ENCODE peak calls at places on chromosomes 1 and 21, in five cellular contexts. S, Q, U, F and P are unnamed samples.

GRCh38 chr1:28887418-28887834 is 26.9 kb upstream of the EPB41 start:
- DNase-seq in S (no peak), Q (peak; percentile 60), U (no peak), F (no peak), P (no peak)

GRCh38 chr1:152623203-152623844 is 421 bp upstream of the LCE3A start:
- DNase-seq in S (no peak), Q (no peak), U (no peak), F (no peak), P (no peak)

GRCh38 chr1:2213576-2214505 is 14.3 kb upstream of the SKI start:
- DNase-seq in S (no peak), Q (peak; percentile 69), U (no peak), F (no peak), P (peak; percentile 72)

GRCh38 chr21:25501448-25501847 is 105.8 kb downstream of the MRPL39 start:
- DNase-seq in S (no peak), Q (no peak), U (no peak), F (no peak), P (no peak)

GRCh38 chr1:32151319-32151787 is 28.1 kb upstream of the TXLNA start:
- DNase-seq in S (no peak), Q (peak; percentile 40), U (peak; percentile 52), F (no peak), P (peak; percentile 67)

GRCh38 chr1:157961805-157962762 is 31.4 kb upstream of the KIRREL1 start:
- DNase-seq in S (no peak), Q (peak; percentile 75), U (peak; percentile 88), F (no peak), P (peak; percentile 79)

GRCh38 chr1:29789221-29789909 is 553.0 kb downstream of the PTPRU start:
- DNase-seq in S (no peak), Q (no peak), U (peak; percentile 69), F (no peak), P (no peak)

GRCh38 chr1:173503391-173503790 is 26.3 kb downstream of the PRDX6 start:
- DNase-seq in S (no peak), Q (no peak), U (no peak), F (no peak), P (no peak)

GRCh38 chr1:145994391-145995120 is 1.8 kb downstream of the TXNIP start:
- DNase-seq in S (no peak), Q (no peak), U (no peak), F (no peak), P (no peak)

GRCh38 chr1:19140465-19140864 is 69.6 kb downstream of the UBR4 start:
- DNase-seq in S (no peak), Q (no peak), U (no peak), F (no peak), P (no peak)

GRCh38 chr1:229596961-229597699 is 28.8 kb downstream of the TAF5L start:
- DNase-seq in S (no peak), Q (no peak), U (no peak), F (no peak), P (peak; percentile 64)

GRCh38 chr1:164794310-164794709 is 235.3 kb downstream of the PBX1 start:
- DNase-seq in S (no peak), Q (peak; percentile 66), U (peak; percentile 87), F (no peak), P (peak; percentile 90)

GRCh38 chr1:94079056-94079990 is 41.6 kb downstream of the ABCA4 start:
- DNase-seq in S (no peak), Q (no peak), U (no peak), F (no peak), P (no peak)

GRCh38 chr1:11733351-11733750 is 2.6 kb upstream of the AGTRAP start:
- DNase-seq in S (no peak), Q (no peak), U (no peak), F (no peak), P (no peak)

GRCh38 chr1:11729155-11729497 is 6.8 kb upstream of the AGTRAP start:
- DNase-seq in S (no peak), Q (no peak), U (no peak), F (no peak), P (no peak)

GRCh38 chr1:11730429-11730861 is 5.5 kb upstream of the AGTRAP start:
- DNase-seq in S (no peak), Q (no peak), U (peak; percentile 49), F (no peak), P (no peak)

GRCh38 chr1:11729498-11730428 is 6.2 kb upstream of the AGTRAP start:
- DNase-seq in S (no peak), Q (peak; percentile 38), U (no peak), F (no peak), P (no peak)

DNA sequence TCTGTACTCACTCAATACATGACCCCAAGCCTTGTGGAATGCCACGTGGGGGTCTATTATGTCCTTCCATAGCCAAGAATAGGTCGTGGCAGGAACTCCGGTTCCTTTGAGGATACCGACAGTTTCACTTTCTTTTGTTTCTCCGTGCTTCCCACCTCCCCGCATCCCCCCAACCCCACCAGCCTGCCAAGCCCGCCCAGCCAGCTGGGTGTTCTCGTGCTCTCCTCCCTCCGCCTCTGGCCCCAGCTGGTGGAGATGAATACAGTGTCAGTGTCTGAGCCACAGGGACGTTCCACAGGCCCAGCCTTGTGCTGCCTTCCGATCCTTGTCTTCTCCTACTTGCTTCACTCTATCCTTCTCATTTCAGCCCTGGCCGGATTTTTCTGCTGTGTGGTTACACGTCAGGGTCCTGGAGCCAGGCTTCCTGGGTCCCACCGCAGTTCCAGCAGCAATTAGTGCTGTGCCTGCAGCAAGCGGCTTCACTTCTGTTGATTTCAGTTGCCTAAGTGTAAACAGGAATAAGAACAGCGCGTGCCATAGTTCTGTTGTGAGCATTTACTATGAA is 4.1 kb upstream of the AGTRAP start:
- DNase-seq in S (no peak), Q (peak; percentile 78), U (no peak), F (no peak), P (peak; percentile 48)
- H3K4me3 ChIP-seq in S (no peak overlapping the region), Q (no peak overlapping the region), U (peak overlapping the region; percentile 19), F (peak overlapping the region; percentile 56), P (no peak overlapping the region)

GRCh38 chr1:38500352-38500751 is 359.2 kb downstream of the RRAGC start:
- DNase-seq in S (no peak), Q (no peak), U (peak; percentile 12), F (no peak), P (peak; percentile 2)
- TF ChIP-seq CTCF in S (peak; percentile 58), Q (peak; percentile 5), U (peak; percentile 47), F (peak; percentile 46), P (peak; percentile 68)

DNA sequence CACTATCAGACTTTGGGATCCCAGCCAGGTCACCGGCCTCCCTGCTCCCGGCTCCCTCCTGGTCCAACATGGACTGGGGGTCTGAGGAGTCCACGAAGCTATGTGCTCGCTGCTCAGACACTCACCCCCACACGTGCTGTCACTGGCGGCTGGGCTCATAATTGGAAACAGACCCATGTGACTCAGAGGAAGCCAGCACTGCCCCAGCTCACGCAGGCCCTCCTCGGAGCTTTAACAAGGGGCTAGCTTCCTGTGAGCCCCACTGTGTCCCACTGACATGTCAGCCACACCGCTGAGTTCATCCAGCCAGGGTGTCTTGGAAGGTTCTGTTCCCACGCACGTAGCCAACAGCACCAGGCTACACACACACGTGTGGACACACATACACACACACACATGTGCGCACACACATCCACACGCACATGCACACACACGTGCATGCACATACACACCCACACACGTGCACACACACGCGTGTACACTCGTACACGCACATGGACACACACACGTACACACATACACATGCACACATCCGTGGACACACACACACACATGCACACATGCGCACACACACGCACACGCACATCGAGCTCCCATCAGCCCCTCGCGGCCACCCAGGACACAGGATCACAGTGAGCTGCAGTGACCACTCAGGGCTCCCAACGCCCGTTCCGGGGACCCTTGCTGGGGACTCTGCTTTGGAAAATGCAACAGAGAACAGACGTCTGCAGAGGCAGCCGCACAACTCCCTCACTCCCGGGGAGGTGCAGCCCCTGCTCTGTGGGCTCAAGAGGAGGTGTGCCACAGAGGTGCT is 18.3 kb upstream of the COL6A2 start:
- DNase-seq in S (no peak), Q (peak; percentile 63), U (no peak), F (no peak), P (peak; percentile 77)
- H3K27me3 ChIP-seq in S (no peaks in the 10 kb centered on the region), Q (no peaks in the 10 kb centered on the region), U (no peaks in the 10 kb centered on the region), F (no peaks in the 10 kb centered on the region), P (no peaks in the 10 kb centered on the region)

GRCh38 chr1:182829285-182829932 is 9.7 kb upstream of the DHX9 start:
- DNase-seq in S (peak; percentile 21), Q (no peak), U (no peak), F (no peak), P (no peak)
- H3K4me3 ChIP-seq in S (peak overlapping the region; percentile 46), Q (no peak overlapping the region), U (no peak overlapping the region), F (no peak overlapping the region), P (no peak overlapping the region)